ENCODE peak calls at places on chromosome 3, in ten cellular contexts. R is SK-N-SH, Y is Karpas-422, E is lower lobe of right lung, T is uterus, L is A549, F is left ventricle myocardium inferior, P is tibial artery, H is GM23248, Q is pancreas. U is an unnamed sample. For H3K4me1, the result is how much of the 10 kb centered on the place peaks cover.

GRCh38 chr3:36920884-36921567 is 23.8 kb downstream of the TRANK1 start:
- DNase-seq in Q (no peak), H (no peak), Y (no peak), R (no peak), F (no peak), L (no peak), T (no peak), E (no peak), P (no peak), U (no peak)

GRCh38 chr3:146142757-146143156 is 18.2 kb downstream of the PLOD2 start:
- DNase-seq in Y (no peak), Q (no peak), P (no peak), E (no peak), L (no peak), R (no peak), H (peak), T (no peak), F (no peak), U (no peak)

GRCh38 chr3:143771258-143771657 is 77.0 kb downstream of the SLC9A9 start:
- DNase-seq in P (no peak), F (no peak), T (no peak), Q (no peak), E (no peak), Y (no peak), H (peak), R (no peak), L (no peak), U (no peak)

GRCh38 chr3:40588406-40588805 is 63.6 kb downstream of the ZNF621 start:
- DNase-seq in Y (peak), H (no peak), E (no peak), T (no peak), L (no peak), P (no peak), R (no peak), F (no peak), Q (no peak), U (no peak)

GRCh38 chr3:24018784-24019570 is 73.9 kb downstream of the NR1D2 start:
- DNase-seq in Y (no peak), Q (no peak), R (no peak), L (no peak), E (no peak), F (no peak), H (no peak), P (no peak), T (no peak), U (no peak)

GRCh38 chr3:127102587-127102986 is 90.3 kb upstream of the PRR23E start:
- DNase-seq in T (no peak), P (no peak), E (no peak), Y (no peak), R (no peak), L (no peak), Q (no peak), H (no peak), F (no peak), U (peak)

GRCh38 chr3:25724948-25725645 is 58.1 kb downstream of the NGLY1 start:
- DNase-seq in R (no peak), F (no peak), Y (no peak), H (no peak), E (no peak), T (no peak), Q (no peak), P (no peak), L (no peak), U (no peak)

GRCh38 chr3:10495003-10495402 is 10.4 kb downstream of the ATP2B2 start:
- DNase-seq in H (peak), E (no peak), F (peak), R (peak), L (peak), T (no peak), Q (peak), Y (no peak), P (no peak), U (no peak)

GRCh38 chr3:16482770-16483531 is 30.5 kb downstream of the RFTN1 start:
- DNase-seq in F (no peak), L (no peak), E (peak), R (no peak), H (no peak), Q (no peak), T (no peak), Y (peak), P (peak), U (no peak)

GRCh38 chr3:64863811-64864210 is 176.0 kb upstream of the ADAMTS9 start:
- DNase-seq in H (no peak), P (no peak), R (no peak), F (no peak), T (no peak), E (no peak), L (no peak), Q (no peak), Y (no peak), U (no peak)

GRCh38 chr3:126948980-126949535 is 33.9 kb upstream of the PLXNA1 start:
- DNase-seq in R (no peak), F (peak), H (no peak), Q (no peak), P (no peak), Y (no peak), E (no peak), L (no peak), T (no peak), U (no peak)

GRCh38 chr3:88219138-88219792 is 69.5 kb downstream of the C3orf38 start:
- DNase-seq in T (no peak), R (peak), P (no peak), L (peak), E (no peak), Q (peak), H (peak), F (no peak), Y (peak), U (no peak)

GRCh38 chr3:137692803-137693431 is 71.2 kb upstream of the SOX14 start:
- DNase-seq in H (peak), Y (peak), L (no peak), R (peak), Q (no peak), E (no peak), F (no peak), P (no peak), T (no peak), U (no peak)

GRCh38 chr3:184171562-184171961 is 3.1 kb upstream of the AP2M1 start:
- DNase-seq in E (no peak), R (no peak), Q (no peak), Y (no peak), L (no peak), F (no peak), H (peak), T (no peak), P (no peak), U (no peak)

GRCh38 chr3:127680790-127681189 is 8.0 kb downstream of the ABTB1 start:
- DNase-seq in Q (no peak), T (peak), H (no peak), F (peak), P (peak), R (no peak), E (no peak), L (no peak), Y (no peak), U (no peak)

GRCh38 chr3:132898131-132898530 is 140.1 kb upstream of the TMEM108 start:
- DNase-seq in P (no peak), Q (no peak), T (no peak), H (no peak), R (no peak), L (no peak), Y (no peak), F (no peak), E (no peak), U (no peak)

GRCh38 chr3:37115451-37115850 is 58.9 kb downstream of the LRRFIP2 start:
- DNase-seq in R (no peak), P (no peak), Q (no peak), H (peak), F (no peak), L (no peak), E (no peak), T (no peak), Y (no peak), U (no peak)

GRCh38 chr3:168096210-168096795 is 579 bp upstream of the GOLIM4 start:
- DNase-seq in H (peak), E (peak), T (no peak), R (peak), Q (peak), L (peak), P (no peak), F (peak), Y (peak), U (peak)

GRCh38 chr3:166900866-166901577 is 479.1 kb downstream of the ZBBX start:
- DNase-seq in H (no peak), L (no peak), P (no peak), Y (no peak), R (no peak), Q (no peak), E (no peak), F (no peak), T (no peak), U (no peak)

GRCh38 chr3:87082806-87083440 is 92.0 kb upstream of the VGLL3 start:
- DNase-seq in L (peak), Q (no peak), R (peak), Y (peak), E (no peak), F (no peak), T (peak), H (peak), P (no peak), U (no peak)

GRCh38 chr3:111733154-111733553 is 125.9 kb upstream of the PHLDB2 start:
- DNase-seq in H (no peak), T (no peak), F (no peak), E (no peak), R (no peak), Y (no peak), Q (no peak), P (no peak), L (no peak), U (no peak)

GRCh38 chr3:55523471-55523870 is 36.4 kb upstream of the WNT5A start:
- DNase-seq in Y (no peak), P (no peak), L (no peak), R (no peak), Q (no peak), E (no peak), H (no peak), T (no peak), F (no peak), U (no peak)

GRCh38 chr3:143808999-143809700 is 39.1 kb downstream of the SLC9A9 start:
- DNase-seq in P (no peak), E (no peak), Y (no peak), F (no peak), Q (no peak), H (peak), L (no peak), T (no peak), R (no peak), U (no peak)

GRCh38 chr3:72560857-72561675 is 287.2 kb downstream of the SHQ1 start:
- DNase-seq in H (no peak), Q (no peak), R (no peak), L (no peak), P (no peak), Y (no peak), T (no peak), F (no peak), E (no peak), U (no peak)

GRCh38 chr3:105661461-105661860 is 207.4 kb downstream of the CBLB start:
- DNase-seq in H (no peak), R (no peak), Q (no peak), L (no peak), T (no peak), E (no peak), P (no peak), Y (no peak), F (no peak), U (no peak)

GRCh38 chr3:155420869-155421486 is 127.5 kb upstream of the STRIT1 start:
- DNase-seq in E (no peak), P (no peak), F (no peak), L (no peak), H (no peak), T (no peak), Y (no peak), Q (no peak), R (no peak), U (no peak)

GRCh38 chr3:114144909-114145688 is 33.8 kb downstream of the DRD3 start:
- DNase-seq in E (no peak), Y (no peak), R (no peak), L (no peak), P (peak), F (no peak), H (peak), T (no peak), Q (peak), U (no peak)

GRCh38 chr3:67289626-67290025 is 291.5 kb downstream of the KBTBD8 start:
- DNase-seq in L (no peak), P (no peak), F (no peak), R (no peak), E (no peak), Q (no peak), Y (no peak), T (no peak), H (no peak), U (no peak)

GRCh38 chr3:50523170-50523865 is 19.9 kb upstream of the CACNA2D2 start:
- DNase-seq in H (no peak), Q (no peak), F (no peak), E (no peak), Y (no peak), T (no peak), L (no peak), R (no peak), P (no peak), U (no peak)

DNA sequence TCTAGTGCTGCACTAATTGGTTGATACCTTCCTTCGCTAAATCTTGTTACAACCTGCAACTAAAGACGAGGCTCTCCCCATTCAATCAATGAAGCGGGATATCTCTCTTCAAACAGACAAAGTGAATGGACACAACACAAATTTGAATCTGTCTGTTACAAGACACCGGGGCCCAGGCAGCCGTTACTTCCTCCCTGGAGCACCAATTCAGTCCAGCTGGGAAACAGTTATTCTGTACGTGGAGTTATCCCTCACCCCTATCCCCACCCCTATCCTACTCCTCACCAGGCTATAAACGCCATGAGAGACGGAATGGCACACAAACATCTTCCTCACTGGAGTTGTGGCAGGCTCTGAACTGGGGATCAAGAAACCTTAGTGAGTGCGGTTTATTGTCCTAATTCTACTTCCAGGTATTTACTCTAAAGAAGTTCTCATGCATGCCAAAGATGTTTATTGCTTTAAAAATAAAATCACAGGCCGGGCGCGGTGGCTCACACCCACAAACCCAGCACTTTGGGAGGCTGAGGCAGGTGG is 181.8 kb downstream of the FOXP1 start:
- DNase-seq in H (no peak), F (no peak), P (no peak), Q (no peak), R (no peak), T (no peak), E (no peak), Y (no peak), L (no peak), U (no peak)
- H3K4me1 ChIP-seq in H (under half), F (under half), P (under half), Q (under half), R (under half), T (under half), E (under half), Y (half or more), L (under half), U (under half)

GRCh38 chr3:147412491-147412916 is 3.3 kb downstream of the ZIC1 start:
- DNase-seq in F (no peak), T (no peak), L (no peak), P (no peak), H (no peak), E (no peak), Q (no peak), R (no peak), Y (no peak), U (no peak)

GRCh38 chr3:147410518-147411234 is 1.5 kb downstream of the ZIC1 start:
- DNase-seq in H (peak), Q (no peak), L (no peak), E (no peak), P (no peak), R (no peak), F (no peak), Y (no peak), T (no peak), U (no peak)

GRCh38 chr3:147412917-147413711 is 3.9 kb downstream of the ZIC1 start:
- DNase-seq in L (no peak), F (no peak), P (no peak), E (no peak), T (no peak), R (no peak), Y (no peak), Q (no peak), H (no peak), U (no peak)

GRCh38 chr3:147411235-147411607 is 2.1 kb downstream of the ZIC1 start:
- DNase-seq in T (no peak), E (no peak), H (peak), F (no peak), Y (no peak), R (no peak), L (no peak), P (no peak), Q (no peak), U (no peak)

GRCh38 chr3:147411777-147412176 is 2.6 kb downstream of the ZIC1 start:
- DNase-seq in T (no peak), E (no peak), Q (no peak), P (no peak), Y (no peak), F (no peak), H (peak), L (no peak), R (no peak), U (no peak)
- H3K4me1 ChIP-seq in T (under half), E (under half), Q (under half), P (under half), Y (under half), F (half or more), H (under half), L (under half), R (under half), U (under half)

GRCh38 chr3:171441381-171441780 is 18.8 kb downstream of the TNIK start:
- DNase-seq in H (no peak), T (no peak), R (no peak), L (no peak), Y (no peak), P (no peak), Q (no peak), F (no peak), E (no peak), U (no peak)
- H3K4me1 ChIP-seq in H (under half), T (under half), R (under half), L (under half), Y (under half), P (under half), Q (under half), F (under half), E (under half), U (under half)

GRCh38 chr3:129983561-129983960 is 9.0 kb downstream of the TRH start:
- DNase-seq in Y (no peak), P (no peak), E (no peak), T (no peak), L (no peak), R (no peak), Q (no peak), H (no peak), F (no peak), U (no peak)
- H3K4me1 ChIP-seq in Y (under half), P (under half), E (under half), T (under half), L (under half), R (under half), Q (under half), H (under half), F (under half), U (under half)

U was measured in RWPE2.